ENCODE peak calls at places on chromosomes 5 and 9, in ten cellular contexts. B is body of pancreas; U is left cardiac atrium; M is DMS153; F is erythroblast; H is GM13977; K is NCI-H524; Y is hippocampal formation; T is stimulated activated CD4-positive, alpha-beta T cell treated with anti-CD3 and anti-CD28 coated beads, Interleukin-2, amount 100 ng/mL, for 4 hours; J is activated CD4-positive, CD25-positive, alpha-beta regulatory T cell treated with anti-CD3 and anti-CD28 coated beads, Interleukin-2, amount 50 U/mL, for 72 hours. G is an unnamed sample.

GRCh38 chr5:150075806-150076205 is 10.5 kb downstream of the CSF1R start:
- DNase-seq in H (no peak), M (no peak), K (no peak), J (no peak), F (peak; percentile 8), T (no peak), U (no peak), B (no peak), Y (no peak), G (peak; percentile 2)

GRCh38 chr5:168427224-168427623 is 59.0 kb upstream of the RARS1 start:
- DNase-seq in Y (no peak), J (no peak), H (no peak), M (no peak), F (no peak), T (no peak), U (no peak), B (no peak), K (peak; percentile 57), G (no peak)

GRCh38 chr9:34157308-34157707 is 21.5 kb upstream of the UBAP1 start:
- DNase-seq in J (no peak), F (peak; percentile 35), M (no peak), U (no peak), H (no peak), T (no peak), B (no peak), K (no peak), Y (no peak), G (no peak)

GRCh38 chr9:33884856-33885701 is 68.1 kb downstream of the UBE2R2 start:
- DNase-seq in B (peak; percentile 54), M (peak; percentile 56), Y (no peak), H (no peak), U (peak; percentile 45), J (no peak), K (no peak), F (no peak), T (no peak), G (peak; percentile 46)

GRCh38 chr5:136202800-136203199 is 9.8 kb upstream of the SMIM32 start:
- DNase-seq in H (no peak), U (no peak), M (no peak), T (no peak), F (no peak), B (no peak), K (no peak), Y (no peak), J (no peak), G (no peak)

GRCh38 chr9:112925058-112925641 is 34.5 kb upstream of the SLC46A2 start:
- DNase-seq in B (no peak), H (peak; percentile 31), Y (peak; percentile 1), F (peak; percentile 40), T (no peak), J (no peak), U (no peak), M (peak; percentile 31), K (peak; percentile 68), G (peak; percentile 35)

GRCh38 chr5:67996596-67996995 is 219.0 kb upstream of the PIK3R1 start:
- DNase-seq in K (no peak), T (no peak), H (no peak), U (no peak), M (no peak), J (no peak), B (no peak), F (peak; percentile 4), Y (no peak), G (no peak)

GRCh38 chr5:36457511-36458260 is 148.7 kb upstream of the SLC1A3 start:
- DNase-seq in M (no peak), K (no peak), U (no peak), H (no peak), T (no peak), J (no peak), F (no peak), B (no peak), Y (no peak), G (no peak)

GRCh38 chr5:159807586-159807985 is 108.7 kb upstream of the ADRA1B start:
- DNase-seq in K (no peak), Y (no peak), H (no peak), F (no peak), T (no peak), J (no peak), M (no peak), B (no peak), U (no peak), G (no peak)

GRCh38 chr5:176578391-176578808 is 29.3 kb downstream of the CDHR2 start:
- DNase-seq in F (peak; percentile 65), K (peak; percentile 27), B (peak; percentile 80), T (peak; percentile 13), H (peak; percentile 68), U (no peak), Y (no peak), M (no peak), J (no peak), G (peak; percentile 80)

GRCh38 chr9:121285835-121286687 is 18.1 kb downstream of the GSN start:
- DNase-seq in H (no peak), Y (peak; percentile 60), M (peak; percentile 59), J (no peak), T (no peak), K (no peak), F (peak; percentile 57), B (peak; percentile 58), U (peak; percentile 82), G (peak; percentile 78)

GRCh38 chr9:91530829-91531228 is 107.2 kb upstream of the NFIL3 start:
- DNase-seq in J (no peak), T (no peak), H (no peak), M (no peak), Y (no peak), B (no peak), K (no peak), U (no peak), F (no peak), G (no peak)

GRCh38 chr5:132673939-132674630 is at the start of gene IL4:
- DNase-seq in F (no peak), K (no peak), U (no peak), M (no peak), Y (no peak), H (no peak), T (no peak), J (no peak), B (no peak), G (no peak)

GRCh38 chr9:37061763-37062162 is 27.7 kb upstream of the PAX5 start:
- DNase-seq in T (no peak), U (no peak), B (no peak), M (no peak), K (no peak), F (no peak), J (no peak), Y (no peak), H (no peak), G (no peak)

GRCh38 chr5:11149136-11149535 is 388.1 kb upstream of the DAP start:
- DNase-seq in U (no peak), M (no peak), K (no peak), B (no peak), Y (no peak), J (no peak), H (no peak), F (no peak), T (no peak), G (no peak)

GRCh38 chr5:37002176-37002751 is 125.7 kb downstream of the NIPBL start:
- DNase-seq in H (no peak), B (no peak), T (no peak), K (no peak), J (no peak), U (no peak), Y (no peak), F (no peak), M (no peak), G (no peak)

GRCh38 chr5:179345429-179346321 is at the start of gene ADAMTS2:
- DNase-seq in M (no peak), J (no peak), F (peak; percentile 17), T (no peak), Y (no peak), H (no peak), U (peak; percentile 73), B (peak; percentile 31), K (no peak), G (peak; percentile 77)

GRCh38 chr9:124747065-124747464 is 24.0 kb downstream of the NR6A1 start:
- DNase-seq in Y (no peak), M (no peak), J (no peak), H (no peak), B (no peak), U (no peak), F (no peak), T (no peak), K (no peak), G (no peak)

GRCh38 chr9:88051138-88051537 is 76.8 kb upstream of the CDK20 start:
- DNase-seq in F (no peak), U (no peak), Y (no peak), J (no peak), B (no peak), M (no peak), H (no peak), T (no peak), K (no peak), G (no peak)

GRCh38 chr9:35478871-35479270 is 11.0 kb upstream of the RUSC2 start:
- DNase-seq in U (no peak), J (no peak), H (no peak), K (no peak), F (no peak), Y (no peak), M (no peak), B (no peak), T (no peak), G (no peak)

GRCh38 chr5:53479045-53479655 is 1.3 kb upstream of the FST start:
- DNase-seq in T (no peak), K (no peak), Y (no peak), U (no peak), F (peak; percentile 20), H (peak; percentile 42), B (no peak), J (no peak), M (no peak), G (no peak)

GRCh38 chr9:9942764-9943424 is 669.9 kb downstream of the PTPRD start:
- DNase-seq in K (peak; percentile 36), T (no peak), H (peak; percentile 38), J (peak; percentile 53), F (peak; percentile 65), Y (peak; percentile 30), B (peak; percentile 48), M (peak; percentile 71), U (peak; percentile 33), G (peak; percentile 76)

GRCh38 chr5:127562252-127562651 is 44.8 kb downstream of the PRRC1 start:
- DNase-seq in F (peak; percentile 11), H (no peak), K (peak; percentile 38), M (no peak), Y (no peak), B (no peak), T (no peak), U (no peak), J (no peak), G (peak; percentile 25)

GRCh38 chr9:89532944-89533343 is 35.0 kb upstream of the SEMA4D start:
- DNase-seq in Y (no peak), B (no peak), J (no peak), H (no peak), U (no peak), M (no peak), K (no peak), F (no peak), T (no peak), G (no peak)

GRCh38 chr5:81513982-81514381 is 120.0 kb upstream of the ACOT12 start:
- DNase-seq in J (no peak), K (no peak), U (no peak), T (no peak), H (no peak), M (no peak), F (peak; percentile 10), Y (no peak), B (no peak), G (no peak)

GRCh38 chr9:135214054-135214640 is 126.7 kb downstream of the OLFM1 start:
- DNase-seq in J (no peak), U (no peak), K (no peak), M (no peak), Y (no peak), F (no peak), H (no peak), T (no peak), B (peak; percentile 8), G (no peak)

GRCh38 chr9:33082538-33083326 is 6.3 kb upstream of the SMU1 start:
- DNase-seq in T (no peak), J (no peak), Y (no peak), H (no peak), B (no peak), K (no peak), U (no peak), M (no peak), F (no peak), G (no peak)

GRCh38 chr5:56900858-56901578 is 8.4 kb upstream of the SETD9 start:
- DNase-seq in T (peak; percentile 14), Y (peak; percentile 58), J (no peak), U (no peak), M (peak; percentile 3), K (peak; percentile 21), H (peak; percentile 53), F (peak; percentile 73), B (peak; percentile 17), G (no peak)

G was measured in testis.